ENCODE peak calls at places on chromosomes 7 and 10, in four cellular contexts. Y is K562, K is HepG2, T is A549. L is an unnamed sample.

GRCh38 chr7:105648561-105649401 is 67.5 kb upstream of the EFCAB10 start:
- DNase-seq in T (peak; percentile 73), K (peak; percentile 65), Y (no peak), L (no peak)

GRCh38 chr7:30729642-30730041 is 22.3 kb upstream of the INMT start:
- DNase-seq in Y (no peak), T (no peak), K (no peak), L (no peak)

GRCh38 chr7:106386958-106387357 is 102.2 kb upstream of the NAMPT start:
- DNase-seq in T (no peak), Y (no peak), K (no peak), L (no peak)

GRCh38 chr7:4931932-4932331 is 27.1 kb downstream of the MMD2 start:
- DNase-seq in T (no peak), Y (no peak), K (peak; percentile 37), L (peak; percentile 56)

GRCh38 chr7:925601-926000 is 28.9 kb downstream of the ADAP1 start:
- DNase-seq in Y (no peak), K (no peak), T (no peak), L (peak; percentile 9)

GRCh38 chr7:142319970-142320369 is 62.1 kb upstream of the PRSS58 start:
- DNase-seq in Y (peak; percentile 43), K (no peak), T (no peak), L (peak; percentile 70)

GRCh38 chr7:15628876-15629275 is 57.6 kb downstream of the MEOX2 start:
- DNase-seq in K (no peak), Y (no peak), T (no peak), L (no peak)

GRCh38 chr10:73743327-73743904 is 756 bp upstream of the SEC24C start:
- DNase-seq in K (no peak), T (no peak), Y (no peak), L (no peak)

GRCh38 chr7:101898019-101898575 is 80.7 kb downstream of the CUX1 start:
- DNase-seq in K (no peak), Y (no peak), T (no peak), L (no peak)

GRCh38 chr10:13945760-13946460 is 359.1 kb downstream of the PRPF18 start:
- DNase-seq in Y (no peak), T (no peak), K (no peak), L (no peak)

GRCh38 chr7:99562114-99562784 is 3.8 kb downstream of the ZNF655 start:
- DNase-seq in Y (no peak), K (no peak), T (no peak), L (no peak)

GRCh38 chr10:98238391-98238790 is 29.6 kb downstream of the LOXL4 start:
- DNase-seq in T (no peak), Y (no peak), K (no peak), L (no peak)

GRCh38 chr7:82131224-82131623 is 312.4 kb downstream of the CACNA2D1 start:
- DNase-seq in T (no peak), Y (no peak), K (no peak), L (no peak)

GRCh38 chr7:71548746-71549145 is 416.8 kb downstream of the GALNT17 start:
- DNase-seq in K (no peak), T (no peak), Y (no peak), L (no peak)

GRCh38 chr10:64096941-64097340 is 575.7 kb downstream of the REEP3 start:
- DNase-seq in Y (no peak), K (no peak), T (no peak), L (no peak)

GRCh38 chr10:112528235-112528634 is 81.2 kb downstream of the VTI1A start:
- DNase-seq in T (no peak), K (no peak), Y (no peak), L (no peak)

GRCh38 chr7:27804139-27804538 is 64.2 kb downstream of the TAX1BP1 start:
- DNase-seq in Y (no peak), K (peak; percentile 2), T (no peak), L (no peak)
- TF ChIP-seq HMGXB4 in Y (no peak), K (no peak), T (no peak), L (no peak)

DNA sequence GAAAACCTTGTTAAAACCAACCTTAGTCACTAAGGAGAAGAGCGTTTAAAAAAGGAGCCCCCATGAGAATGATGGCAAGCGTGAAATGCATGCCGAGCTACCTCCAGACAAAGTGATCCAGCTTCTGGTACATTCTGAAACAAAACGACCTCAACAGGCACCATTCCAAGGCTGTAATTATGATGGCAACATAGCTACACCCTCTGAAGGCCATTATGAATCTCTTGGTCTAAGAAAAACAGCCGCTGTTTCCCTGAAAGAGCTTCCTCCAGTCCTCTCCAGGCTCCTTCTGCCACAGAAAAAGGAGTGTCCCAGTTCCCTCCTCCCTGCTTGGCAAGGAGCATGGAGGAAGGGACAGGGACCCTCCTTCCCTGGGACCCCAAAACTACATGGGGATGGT is 50.0 kb upstream of the ABLIM1 start:
- DNase-seq in K (no peak), T (no peak), Y (no peak), L (no peak)
- TF ChIP-seq NR3C1 in K (no peak), T (no peak), Y (no peak), L (no peak)

GRCh38 chr10:127157506-127158205 is 38.7 kb downstream of the INSYN2A start:
- DNase-seq in T (no peak), K (no peak), Y (no peak), L (no peak)
- TF ChIP-seq MAX in T (no peak), K (no peak), Y (no peak), L (no peak)

GRCh38 chr7:119572541-119572940 is 700.4 kb upstream of the KCND2 start:
- DNase-seq in T (no peak), Y (no peak), K (no peak), L (no peak)

GRCh38 chr7:119578116-119578515 is 694.9 kb upstream of the KCND2 start:
- DNase-seq in T (no peak), K (no peak), Y (no peak), L (no peak)

GRCh38 chr7:119572132-119572531 is 700.8 kb upstream of the KCND2 start:
- DNase-seq in K (no peak), T (no peak), Y (no peak), L (peak; percentile 24)
- TF ChIP-seq HMGXB4 in K (no peak), T (no peak), Y (no peak), L (no peak)

L was measured in WTC11.